ENCODE peak calls at places on chromosomes 4 and X, in eight cellular contexts. W is stimulated activated CD4-positive, alpha-beta T cell treated with anti-CD3 and anti-CD28 coated beads, Interleukin-15, amount 100 ng/mL, for 1 hour; J is HFFc6; G is body of pancreas; V is Peyer's patch; L is AG20443; U is brain microvascular endothelial cell; D is stimulated activated CD8-positive, alpha-beta memory T cell treated with anti-CD3 and anti-CD28 coated beads, Interleukin-15, amount 100 ng/mL, for 48 hours. X is an unnamed sample.

GRCh38 chr4:84470204-84470785 is 28.8 kb downstream of the NKX6-1 start:
- DNase-seq in L (peak; percentile 9), J (no peak), G (no peak), W (no peak), D (no peak), U (no peak), V (no peak), X (no peak)

GRCh38 chr4:84985952-84986351 is 19.5 kb upstream of the WDFY3 start:
- DNase-seq in J (peak; percentile 79), W (no peak), U (peak; percentile 89), G (no peak), D (no peak), L (no peak), V (no peak), X (no peak)

GRCh38 chr4:163448541-163449203 is 24.9 kb downstream of the TKTL2 start:
- DNase-seq in J (peak; percentile 28), U (peak; percentile 29), L (peak; percentile 17), W (no peak), D (no peak), V (no peak), G (no peak), X (no peak)

GRCh38 chrX:105837227-105837626 is 14.9 kb downstream of the NRK start:
- DNase-seq in G (peak; percentile 51), L (no peak), V (no peak), J (peak; percentile 5), D (no peak), U (peak; percentile 89), W (no peak), X (no peak)

GRCh38 chrX:140053841-140054240 is 88.5 kb upstream of the CXorf66 start:
- DNase-seq in W (no peak), J (no peak), L (no peak), G (no peak), D (no peak), U (no peak), V (no peak), X (no peak)

GRCh38 chr4:154142664-154143063 is 348.9 kb downstream of the DCHS2 start:
- DNase-seq in W (no peak), D (no peak), G (no peak), L (no peak), V (no peak), U (no peak), J (no peak), X (no peak)

GRCh38 chrX:153769865-153770605 is 6.0 kb downstream of the PLXNB3 start:
- DNase-seq in J (no peak), L (no peak), G (no peak), D (no peak), U (no peak), W (no peak), V (no peak), X (peak; percentile 72)

GRCh38 chr4:154366956-154367355 is 124.6 kb downstream of the DCHS2 start:
- DNase-seq in G (no peak), W (no peak), V (no peak), L (no peak), U (no peak), J (no peak), D (no peak), X (no peak)

GRCh38 chr4:88418411-88418810 is 38.5 kb upstream of the HERC5 start:
- DNase-seq in V (no peak), L (no peak), G (no peak), W (no peak), U (no peak), J (no peak), D (no peak), X (no peak)

GRCh38 chr4:74364649-74365491 is at the start of gene EREG:
- DNase-seq in U (peak; percentile 90), V (no peak), L (peak; percentile 26), J (peak; percentile 86), G (peak; percentile 14), W (no peak), D (no peak), X (peak; percentile 84)

GRCh38 chr4:89024051-89024675 is 32.8 kb downstream of the FAM13A start:
- DNase-seq in U (peak; percentile 73), J (peak; percentile 74), L (peak; percentile 73), D (no peak), W (no peak), V (peak; percentile 51), G (peak; percentile 87), X (no peak)

GRCh38 chrX:12950851-12951589 is 23.9 kb upstream of the TMSB4X start:
- DNase-seq in G (no peak), L (no peak), V (peak; percentile 76), D (peak; percentile 67), W (peak; percentile 39), J (no peak), U (no peak), X (peak; percentile 92)

GRCh38 chr4:7540216-7540615 is 105.5 kb upstream of the PSAPL1 start:
- DNase-seq in D (no peak), L (no peak), V (no peak), J (no peak), W (no peak), G (no peak), U (no peak), X (no peak)

GRCh38 chr4:901192-901910 is 30.8 kb downstream of the GAK start:
- DNase-seq in D (no peak), J (no peak), G (no peak), L (no peak), U (no peak), W (no peak), V (no peak), X (no peak)

GRCh38 chrX:15718283-15718970 is 19.6 kb upstream of the CA5B start:
- DNase-seq in G (no peak), J (no peak), U (no peak), V (no peak), W (no peak), D (no peak), L (no peak), X (no peak)

GRCh38 chrX:13059676-13060499 is 15.5 kb upstream of the FAM9C start:
- DNase-seq in V (no peak), D (no peak), U (peak; percentile 71), W (no peak), G (no peak), J (peak; percentile 30), L (no peak), X (no peak)

GRCh38 chr4:158670975-158671664 is 567 bp downstream of the C4orf46 start:
- DNase-seq in V (peak; percentile 42), U (peak; percentile 70), G (peak; percentile 80), J (peak; percentile 78), D (peak; percentile 57), W (peak; percentile 36), L (peak; percentile 66), X (peak; percentile 82)

GRCh38 chr4:68373513-68373912 is 23.6 kb upstream of the YTHDC1 start:
- DNase-seq in U (peak; percentile 54), W (peak; percentile 40), L (peak; percentile 86), J (no peak), D (peak; percentile 42), G (peak; percentile 58), V (peak; percentile 55), X (peak; percentile 89)

GRCh38 chrX:143635915-143636314 is at the start of gene SLITRK4:
- DNase-seq in D (no peak), L (no peak), U (no peak), J (no peak), V (no peak), G (peak; percentile 10), W (no peak), X (no peak)

GRCh38 chr4:11720292-11720691 is 291.6 kb upstream of the HS3ST1 start:
- DNase-seq in U (peak; percentile 28), G (peak; percentile 12), L (no peak), W (no peak), J (peak; percentile 35), D (no peak), V (no peak), X (no peak)

GRCh38 chr4:171242831-171243230 is 570.4 kb upstream of the GALNTL6 start:
- DNase-seq in D (no peak), V (no peak), J (no peak), G (no peak), W (no peak), U (peak; percentile 5), L (no peak), X (no peak)

GRCh38 chr4:25440478-25441030 is 63.5 kb downstream of the ANAPC4 start:
- DNase-seq in W (no peak), U (no peak), L (no peak), D (no peak), J (no peak), V (no peak), G (peak; percentile 73), X (no peak)

GRCh38 chr4:139227729-139228404 is 50.8 kb upstream of the ELF2 start:
- DNase-seq in L (no peak), J (no peak), U (no peak), V (no peak), D (no peak), W (no peak), G (no peak), X (no peak)

GRCh38 chr4:108619372-108620100 is 840 bp upstream of the RPL34 start:
- DNase-seq in J (no peak), V (no peak), U (no peak), W (no peak), G (no peak), D (no peak), L (no peak), X (no peak)

GRCh38 chr4:76279462-76279861 is 27.1 kb upstream of the STBD1 start:
- DNase-seq in G (no peak), U (no peak), V (no peak), D (no peak), J (no peak), L (no peak), W (no peak), X (no peak)

GRCh38 chr4:30950737-30951136 is 230.6 kb downstream of the PCDH7 start:
- DNase-seq in U (no peak), G (no peak), W (no peak), D (no peak), L (no peak), J (no peak), V (no peak), X (no peak)

GRCh38 chr4:111362891-111363290 is 740.0 kb upstream of the PITX2 start:
- DNase-seq in U (no peak), L (peak; percentile 69), J (no peak), V (no peak), G (no peak), W (no peak), D (no peak), X (no peak)

GRCh38 chr4:21811576-21811975 is 137.0 kb downstream of the KCNIP4 start:
- DNase-seq in G (no peak), W (no peak), V (no peak), U (no peak), D (no peak), J (peak; percentile 28), L (peak; percentile 55), X (no peak)

X was measured in spleen.